ENCODE peak calls at places on chromosomes 3 and 15, in four cellular contexts. Q, C, Y and D are unnamed samples.

GRCh38 chr3:10015476-10015904 is 10.7 kb upstream of the FANCD2 start:
- DNase-seq in Q (no peak), C (peak; percentile 87), Y (peak; percentile 97), D (peak; percentile 70)

GRCh38 chr3:194736277-194736895 is 50.7 kb downstream of the FAM43A start:
- DNase-seq in Q (no peak), C (no peak), Y (no peak), D (no peak)

GRCh38 chr3:50268703-50269451 is at the start of gene SEMA3B:
- DNase-seq in Q (no peak), C (peak; percentile 85), Y (no peak), D (peak; percentile 88)

GRCh38 chr3:117252208-117252607 is 542.6 kb downstream of the TUSC7 start:
- DNase-seq in Q (no peak), C (no peak), Y (no peak), D (no peak)

GRCh38 chr3:71973337-71974030 is 188.5 kb upstream of the PROK2 start:
- DNase-seq in Q (no peak), C (no peak), Y (no peak), D (no peak)

GRCh38 chr15:79640206-79640605 is 208.1 kb downstream of the MINAR1 start:
- DNase-seq in Q (no peak), C (no peak), Y (no peak), D (no peak)

GRCh38 chr3:153734777-153735551 is 386.2 kb upstream of the ARHGEF26 start:
- DNase-seq in Q (no peak), C (no peak), Y (no peak), D (peak; percentile 47)

GRCh38 chr3:151037746-151038145 is 47.7 kb upstream of the MED12L start:
- DNase-seq in Q (no peak), C (peak; percentile 30), Y (no peak), D (no peak)

GRCh38 chr15:75107905-75108838 is 84.8 kb downstream of the PPCDC start:
- DNase-seq in Q (no peak), C (no peak), Y (no peak), D (peak; percentile 33)

GRCh38 chr3:42562047-42562907 is 19.5 kb downstream of the SEC22C start:
- DNase-seq in Q (no peak), C (no peak), Y (no peak), D (no peak)

GRCh38 chr15:62075595-62076279 is 9.0 kb downstream of the C2CD4A start:
- DNase-seq in Q (no peak), C (no peak), Y (no peak), D (no peak)

GRCh38 chr3:128242818-128243601 is 89.7 kb downstream of the EEFSEC start:
- DNase-seq in Q (no peak), C (no peak), Y (no peak), D (no peak)

GRCh38 chr15:50800715-50801114 is 35.2 kb upstream of the SPPL2A start:
- DNase-seq in Q (no peak), C (no peak), Y (no peak), D (peak; percentile 15)

GRCh38 chr3:172546105-172546504 is 22.9 kb upstream of the TNFSF10 start:
- DNase-seq in Q (no peak), C (no peak), Y (no peak), D (no peak)

GRCh38 chr3:172549144-172549543 is 25.9 kb upstream of the TNFSF10 start:
- DNase-seq in Q (no peak), C (no peak), Y (no peak), D (no peak)

GRCh38 chr3:172543884-172544283 is 20.7 kb upstream of the TNFSF10 start:
- DNase-seq in Q (no peak), C (no peak), Y (no peak), D (no peak)

GRCh38 chr3:172543419-172543818 is 20.2 kb upstream of the TNFSF10 start:
- DNase-seq in Q (no peak), C (no peak), Y (no peak), D (no peak)

GRCh38 chr3:172546628-172547214 is 23.5 kb upstream of the TNFSF10 start:
- DNase-seq in Q (no peak), C (no peak), Y (no peak), D (no peak)
- H3K4me3 ChIP-seq in Q (no peak overlapping the region), C (no peak overlapping the region), Y (no peak overlapping the region), D (no peak overlapping the region)

GRCh38 chr3:70748593-70748992 is 436.2 kb upstream of the MDFIC2 start:
- DNase-seq in Q (peak; percentile 5), C (no peak), Y (no peak), D (no peak)

GRCh38 chr3:70749122-70749521 is 436.7 kb upstream of the MDFIC2 start:
- DNase-seq in Q (no peak), C (no peak), Y (no peak), D (no peak)

GRCh38 chr3:70744536-70744935 is 432.1 kb upstream of the MDFIC2 start:
- DNase-seq in Q (no peak), C (no peak), Y (no peak), D (no peak)

GRCh38 chr3:70753572-70753971 is 441.1 kb upstream of the MDFIC2 start:
- DNase-seq in Q (no peak), C (no peak), Y (no peak), D (no peak)

GRCh38 chr3:70747847-70748246 is 435.4 kb upstream of the MDFIC2 start:
- DNase-seq in Q (no peak), C (no peak), Y (no peak), D (no peak)
- H3K4me1 ChIP-seq in Q (peaks cover 2% of the 10 kb centered on the region), C (peaks cover 2% of the 10 kb centered on the region), Y (no peaks in the 10 kb centered on the region), D (no peaks in the 10 kb centered on the region)

DNA sequence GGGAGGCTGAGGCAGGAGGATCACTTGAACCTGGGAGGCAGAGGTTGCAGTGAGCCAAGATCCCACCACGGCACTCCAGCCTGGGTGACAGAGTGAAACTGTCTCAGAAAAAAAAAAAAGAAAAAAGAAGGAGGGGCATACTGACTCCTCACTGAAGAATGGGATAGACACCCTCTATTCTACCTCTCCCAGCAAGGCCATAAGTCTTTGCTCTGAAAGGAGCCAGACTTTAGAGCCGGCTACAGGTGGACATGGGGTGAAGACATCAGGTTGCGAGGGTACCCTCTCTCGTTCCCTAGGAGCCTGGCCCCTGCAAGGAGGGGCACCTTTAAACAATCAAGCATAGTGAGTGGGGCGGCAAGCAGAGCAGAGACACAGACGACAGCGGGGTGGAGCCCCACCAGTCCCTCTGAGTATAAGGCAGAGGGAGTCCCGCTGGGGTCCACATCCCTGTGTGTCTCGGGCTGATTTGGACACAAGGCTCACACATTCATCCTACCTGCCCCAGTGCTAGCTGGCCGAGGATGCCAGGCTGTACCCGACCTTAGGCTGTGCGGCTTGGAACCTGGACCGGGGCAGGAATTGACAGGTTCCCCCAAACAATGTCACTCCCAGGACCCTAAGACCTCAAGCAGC is 1.1 kb downstream of the GRAMD2A start:
- DNase-seq in Q (no peak), C (no peak), Y (no peak), D (no peak)
- H3K4me3 ChIP-seq in Q (peak overlapping the region; percentile 28), C (peak overlapping the region; percentile 8), Y (no peak overlapping the region), D (no peak overlapping the region)

DNA sequence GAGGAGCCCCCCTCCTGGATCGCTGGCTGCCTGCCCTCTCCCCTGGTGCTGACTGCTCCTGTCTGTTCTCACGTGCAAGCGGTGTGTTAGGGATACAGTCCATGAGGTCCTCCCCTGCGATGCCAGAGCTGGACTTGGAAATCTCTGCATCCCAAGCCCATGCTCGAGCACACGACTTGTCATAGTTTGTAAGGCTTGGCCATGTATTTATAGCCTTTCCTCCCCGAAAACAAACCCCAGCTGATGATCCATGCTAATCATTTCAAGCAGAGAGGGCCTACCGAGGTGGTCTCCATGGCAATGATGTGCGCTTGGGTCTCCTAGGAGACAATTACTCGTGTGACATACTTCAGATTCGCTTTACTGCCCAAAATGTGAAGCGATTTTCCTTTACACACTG is 315.7 kb upstream of the ATP10A start:
- DNase-seq in Q (no peak), C (no peak), Y (no peak), D (no peak)
- H3K4me1 ChIP-seq in Q (peaks cover 2% of the 10 kb centered on the region), C (no peaks in the 10 kb centered on the region), Y (no peaks in the 10 kb centered on the region), D (no peaks in the 10 kb centered on the region)